ENCODE peak calls at places on chromosomes 4 and X, in six cellular contexts. Z is lower leg skin, G is breast epithelium, A is right lobe of liver, H is body of pancreas, U is tibial nerve. E is an unnamed sample.

GRCh38 chr4:113969935-113970334 is 9.5 kb downstream of the ARSJ start:
- DNase-seq in G (no peak), Z (no peak), H (no peak), U (no peak), A (no peak), E (no peak)

GRCh38 chr4:89039735-89040338 is 17.1 kb downstream of the FAM13A start:
- DNase-seq in G (no peak), Z (no peak), A (no peak), H (no peak), U (no peak), E (peak; percentile 75)

GRCh38 chr4:140644470-140645185 is 75.9 kb upstream of the UCP1 start:
- DNase-seq in Z (no peak), G (no peak), A (no peak), H (no peak), U (no peak), E (no peak)

GRCh38 chr4:159048166-159048886 is 54.6 kb upstream of the RAPGEF2 start:
- DNase-seq in Z (peak; percentile 39), A (peak; percentile 82), H (peak; percentile 90), U (peak; percentile 45), G (peak; percentile 57), E (peak; percentile 29)

GRCh38 chr4:78809295-78809694 is 33.1 kb downstream of the BMP2K start:
- DNase-seq in U (no peak), H (no peak), G (no peak), A (no peak), Z (no peak), E (no peak)

GRCh38 chr4:53273726-53274125 is 92.1 kb downstream of the SCFD2 start:
- DNase-seq in Z (no peak), U (no peak), H (no peak), A (no peak), G (no peak), E (no peak)

GRCh38 chr4:88818650-88819470 is 121.2 kb upstream of the NAP1L5 start:
- DNase-seq in U (no peak), H (peak; percentile 63), G (no peak), Z (peak; percentile 39), A (peak; percentile 58), E (peak; percentile 44)

GRCh38 chrX:11371106-11371505 is 77.9 kb downstream of the AMELX start:
- DNase-seq in Z (no peak), A (no peak), H (no peak), U (no peak), G (no peak), E (no peak)

GRCh38 chrX:120309873-120310730 is 1.2 kb downstream of the TMEM255A start:
- DNase-seq in A (no peak), H (peak; percentile 22), G (no peak), U (no peak), Z (no peak), E (peak; percentile 1)

GRCh38 chrX:102042706-102043325 is 82.7 kb upstream of the TCEAL2 start:
- DNase-seq in Z (no peak), G (no peak), H (no peak), U (no peak), A (no peak), E (no peak)

GRCh38 chr4:184851200-184851541 is 25.4 kb upstream of the ACSL1 start:
- DNase-seq in U (no peak), Z (peak; percentile 33), A (no peak), H (no peak), G (no peak), E (no peak)

GRCh38 chrX:77900688-77901087 is 1.4 kb downstream of the COX7B start:
- DNase-seq in Z (no peak), G (no peak), H (no peak), U (no peak), A (no peak), E (peak; percentile 54)

GRCh38 chrX:119757979-119758681 is at the start of gene SOWAHD:
- DNase-seq in A (peak; percentile 64), U (no peak), G (no peak), H (peak; percentile 47), Z (peak; percentile 17), E (no peak)

GRCh38 chr4:77193046-77193445 is 36.0 kb downstream of the CCNG2 start:
- DNase-seq in G (no peak), U (no peak), Z (no peak), A (no peak), H (no peak), E (no peak)

GRCh38 chr4:94177822-94178221 is 29.8 kb upstream of the SMARCAD1 start:
- DNase-seq in A (no peak), U (no peak), H (no peak), Z (no peak), G (no peak), E (no peak)

GRCh38 chr4:28378109-28378830 is 1517.6 kb downstream of the STIM2 start:
- DNase-seq in U (no peak), H (no peak), Z (no peak), G (no peak), A (no peak), E (no peak)

GRCh38 chrX:1196436-1196835 is 16.0 kb downstream of the CRLF2 start:
- DNase-seq in Z (no peak), U (no peak), A (no peak), G (peak; percentile 14), H (no peak), E (no peak)

GRCh38 chrX:12955882-12956703 is 18.8 kb upstream of the TMSB4X start:
- DNase-seq in G (no peak), U (no peak), Z (no peak), H (peak; percentile 29), A (peak; percentile 69), E (peak; percentile 90)

GRCh38 chr4:31548823-31549222 is 828.7 kb downstream of the PCDH7 start:
- DNase-seq in A (no peak), G (no peak), H (no peak), Z (no peak), U (no peak), E (no peak)

GRCh38 chr4:174763454-174764104 is 65.5 kb downstream of the GLRA3 start:
- DNase-seq in G (no peak), U (no peak), H (no peak), Z (no peak), A (no peak), E (no peak)

GRCh38 chr4:78482281-78482680 is 69.3 kb upstream of the ANXA3 start:
- DNase-seq in U (no peak), H (no peak), G (no peak), Z (no peak), A (no peak), E (no peak)

GRCh38 chr4:40196260-40196659 is 571 bp upstream of the RHOH start:
- DNase-seq in U (no peak), H (no peak), G (no peak), A (no peak), Z (no peak), E (no peak)

GRCh38 chr4:40193578-40193977 is 3.3 kb upstream of the RHOH start:
- DNase-seq in H (no peak), Z (no peak), U (no peak), A (no peak), G (no peak), E (no peak)

GRCh38 chr4:40196724-40197281 is at the start of gene RHOH:
- DNase-seq in G (no peak), Z (no peak), A (no peak), H (no peak), U (no peak), E (peak; percentile 35)

GRCh38 chr4:40194602-40195161 is 2.1 kb upstream of the RHOH start:
- DNase-seq in Z (no peak), A (no peak), H (no peak), U (no peak), G (no peak), E (peak; percentile 20)

GRCh38 chr4:40195182-40196177 is 1.4 kb upstream of the RHOH start:
- DNase-seq in U (no peak), A (no peak), G (no peak), H (no peak), Z (no peak), E (no peak)
- TF ChIP-seq POLR2A in U (no peak), A (no peak), G (no peak), H (no peak), Z (no peak), E (no peak)

DNA sequence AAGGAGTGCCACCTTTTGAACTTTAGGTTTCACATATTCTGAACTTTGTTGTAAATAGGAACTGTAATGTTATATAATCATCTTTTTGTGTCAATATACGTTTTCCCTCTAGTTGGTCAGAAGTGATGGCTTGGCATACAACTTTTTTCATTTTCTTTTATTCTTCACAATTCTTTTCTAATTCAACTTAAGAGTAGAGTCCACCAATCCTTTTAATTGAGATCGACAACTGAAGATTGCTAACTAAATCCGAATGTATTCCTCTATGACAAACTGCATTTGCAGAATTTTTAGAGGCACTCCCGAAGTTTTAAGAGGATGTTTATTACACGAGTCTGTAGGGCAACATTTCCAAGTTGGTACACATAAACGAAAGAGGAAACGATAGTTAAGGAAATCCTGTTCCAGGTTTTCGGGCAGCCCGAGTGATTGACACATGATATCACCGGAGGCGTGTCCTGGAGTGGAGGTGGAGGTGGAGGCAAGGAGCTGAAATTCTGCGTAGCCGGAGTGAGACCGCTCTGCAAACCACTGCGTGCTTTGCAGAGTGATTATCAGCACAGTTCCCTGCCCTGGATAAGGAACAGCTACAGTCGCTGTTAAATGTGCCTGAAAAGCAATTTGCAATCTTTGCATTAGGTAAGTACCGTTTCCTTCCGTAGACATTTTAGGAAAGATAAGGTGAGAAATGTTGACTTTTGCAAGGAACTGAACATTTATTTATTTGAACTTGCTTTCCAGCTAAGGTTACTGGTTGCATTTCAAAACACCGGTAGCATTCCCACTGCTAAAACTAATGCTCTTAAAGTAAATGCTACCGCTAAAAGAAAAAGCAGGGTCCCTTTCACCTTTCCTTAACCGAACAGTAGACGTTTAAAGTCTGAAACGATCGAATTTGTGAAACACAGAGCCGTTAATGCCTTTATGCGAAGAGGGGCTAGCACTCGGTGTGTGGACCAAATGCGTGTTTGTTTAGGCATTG is at the start of gene SPRY1:
- DNase-seq in A (peak; percentile 87), Z (peak; percentile 95), H (peak; percentile 94), G (peak; percentile 83), U (peak; percentile 73), E (peak; percentile 90)
- TF ChIP-seq POLR2A in A (peak; percentile 83), Z (peak; percentile 27), H (peak; percentile 90), G (peak; percentile 73), U (peak; percentile 47), E (peak; percentile 79)

DNA sequence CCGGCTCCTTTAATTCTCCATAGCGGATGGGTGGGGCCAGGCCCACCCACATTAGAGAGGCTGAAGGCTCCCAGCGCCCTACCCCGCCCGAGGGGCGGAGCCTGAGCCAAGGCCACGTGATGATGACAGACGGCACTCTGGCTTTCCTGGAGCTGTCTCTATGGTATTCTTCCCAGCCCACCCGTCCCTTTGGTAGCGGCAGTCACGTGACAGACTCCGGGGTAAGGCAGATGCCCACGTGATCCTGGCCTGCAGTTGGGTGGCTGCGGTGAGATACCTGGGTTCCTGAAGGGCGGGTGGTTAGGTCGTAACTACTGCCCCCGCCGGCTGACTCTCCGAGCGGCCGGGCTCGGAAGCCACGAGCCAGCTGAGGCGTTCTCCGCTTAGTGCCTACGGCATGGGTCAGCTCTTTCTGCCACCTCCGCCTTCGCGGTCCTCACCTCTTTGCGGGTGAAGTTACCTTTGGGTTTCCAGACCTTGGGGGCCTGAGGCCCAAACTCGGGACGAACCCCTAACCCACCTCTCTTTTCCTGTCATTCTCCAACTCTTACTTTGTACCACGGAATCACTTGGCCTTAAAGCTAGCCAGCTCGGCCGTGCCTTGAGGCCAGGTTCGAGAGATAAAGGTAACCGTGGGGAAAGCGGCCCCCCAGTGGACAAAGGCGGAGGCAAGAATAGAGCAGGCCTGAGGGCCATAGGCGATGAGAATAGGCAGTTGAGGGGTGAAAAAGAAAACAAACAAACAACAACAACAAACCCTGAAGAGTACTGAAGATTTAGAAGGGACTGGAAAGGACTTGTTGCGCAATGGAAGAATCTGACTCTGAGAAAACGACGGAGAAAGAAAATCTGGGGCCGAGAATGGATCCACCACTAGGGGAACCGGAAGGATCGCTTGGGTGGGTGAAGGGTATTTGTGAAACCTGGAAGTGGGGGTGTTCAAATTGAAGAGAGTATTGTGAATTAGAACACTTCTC is at the start of gene RRAGB:
- DNase-seq in H (peak; percentile 95), A (peak; percentile 96), Z (peak; percentile 94), U (peak; percentile 90), G (peak; percentile 89), E (peak; percentile 95)
- TF ChIP-seq POLR2A in H (peak; percentile 73), A (peak; percentile 17), Z (no peak), U (no peak), G (no peak), E (peak; percentile 69)

GRCh38 chrX:139932901-139933796 is at the start of gene ATP11C:
- DNase-seq in G (peak; percentile 76), A (peak; percentile 90), U (peak; percentile 65), H (peak; percentile 82), Z (peak; percentile 71), E (peak; percentile 86)
- TF ChIP-seq POLR2A in G (no peak), A (peak; percentile 65), U (peak; percentile 16), H (peak; percentile 78), Z (no peak), E (peak; percentile 32)

E was measured in erythroblast.